ENCODE peak calls at places on chromosome 22, in four cellular contexts. One of them, this sample, is unnamed.

GRCh38 chr22:48802576-48802975 is 1025.1 kb downstream of the BRD1 start:
- DNase-seq in upper lobe of left lung: peak
- DNase-seq in H1: no peak
- DNase-seq in NB4: no peak
- DNase-seq in this sample: no peak

GRCh38 chr22:39277135-39277607 is 32.4 kb upstream of the PDGFB start:
- DNase-seq in upper lobe of left lung: peak
- DNase-seq in H1: no peak
- DNase-seq in NB4: no peak
- DNase-seq in this sample: no peak

GRCh38 chr22:31943976-31944699 is at the start of gene YWHAH:
- DNase-seq in upper lobe of left lung: peak
- DNase-seq in H1: peak
- DNase-seq in NB4: peak
- DNase-seq in this sample: peak

GRCh38 chr22:44460287-44461082 is 37.5 kb downstream of the RTL6 start:
- DNase-seq in upper lobe of left lung: no peak
- DNase-seq in H1: no peak
- DNase-seq in NB4: no peak
- DNase-seq in this sample: no peak

GRCh38 chr22:33000342-33001280 is 57.6 kb downstream of the SYN3 start:
- DNase-seq in upper lobe of left lung: peak
- DNase-seq in H1: peak
- DNase-seq in NB4: peak
- DNase-seq in this sample: no peak

GRCh38 chr22:48452766-48453165 is 1374.9 kb downstream of the BRD1 start:
- DNase-seq in upper lobe of left lung: peak
- DNase-seq in H1: no peak
- DNase-seq in NB4: no peak
- DNase-seq in this sample: no peak

GRCh38 chr22:49326558-49326957 is 501.1 kb downstream of the BRD1 start:
- DNase-seq in upper lobe of left lung: no peak
- DNase-seq in H1: no peak
- DNase-seq in NB4: no peak
- DNase-seq in this sample: no peak

GRCh38 chr22:43152355-43153071 is 1.2 kb downstream of the TSPO start:
- DNase-seq in upper lobe of left lung: peak
- DNase-seq in H1: peak
- DNase-seq in NB4: peak
- DNase-seq in this sample: peak

GRCh38 chr22:42642801-42643631 is 2.6 kb upstream of the ATP5MGL start:
- DNase-seq in upper lobe of left lung: peak
- DNase-seq in H1: no peak
- DNase-seq in NB4: peak
- DNase-seq in this sample: no peak

GRCh38 chr22:22042009-22042408 is 59.4 kb upstream of the TOP3B start:
- DNase-seq in upper lobe of left lung: no peak
- DNase-seq in H1: no peak
- DNase-seq in NB4: no peak
- DNase-seq in this sample: no peak
- TF ChIP-seq POLR2A in upper lobe of left lung: no peak
- TF ChIP-seq POLR2A in H1: no peak
- TF ChIP-seq POLR2A in NB4: no peak
- TF ChIP-seq POLR2A in this sample: no peak

GRCh38 chr22:37176464-37177061 is 11.5 kb downstream of the C1QTNF6 start:
- DNase-seq in upper lobe of left lung: peak
- DNase-seq in H1: no peak
- DNase-seq in NB4: peak
- DNase-seq in this sample: no peak
- TF ChIP-seq CTCF in upper lobe of left lung: no peak
- TF ChIP-seq CTCF in H1: no peak
- TF ChIP-seq CTCF in NB4: no peak
- TF ChIP-seq CTCF in this sample: no peak

GRCh38 chr22:20777420-20778177 is 3.7 kb downstream of the SERPIND1 start:
- DNase-seq in upper lobe of left lung: peak
- DNase-seq in H1: no peak
- DNase-seq in NB4: peak
- DNase-seq in this sample: no peak
- TF ChIP-seq POLR2A in upper lobe of left lung: no peak
- TF ChIP-seq POLR2A in H1: no peak
- TF ChIP-seq POLR2A in NB4: no peak
- TF ChIP-seq POLR2A in this sample: no peak

DNA sequence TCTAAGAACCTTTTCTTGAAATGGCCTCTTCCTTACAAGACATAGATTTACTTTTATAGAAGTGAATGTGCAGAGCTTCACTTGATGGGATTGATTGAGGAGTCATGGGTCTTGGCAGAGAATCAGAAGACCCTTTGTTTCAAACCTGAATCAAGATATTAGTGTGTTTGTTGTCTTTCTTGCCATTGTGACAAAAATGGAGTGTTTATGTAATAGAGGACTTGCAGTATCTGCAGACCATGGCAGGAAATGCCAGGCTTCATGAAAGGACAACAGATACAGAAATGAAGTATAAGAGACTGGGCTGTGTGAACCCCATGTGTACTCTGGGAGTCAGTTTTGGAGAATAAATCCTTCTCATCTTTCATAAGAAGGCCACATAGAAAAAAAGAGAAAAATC is 72.9 kb upstream of the HORMAD2 start:
- DNase-seq in upper lobe of left lung: no peak
- DNase-seq in H1: no peak
- DNase-seq in NB4: no peak
- DNase-seq in this sample: no peak
- TF ChIP-seq CTCF in upper lobe of left lung: no peak
- TF ChIP-seq CTCF in H1: no peak
- TF ChIP-seq CTCF in NB4: no peak
- TF ChIP-seq CTCF in this sample: no peak

GRCh38 chr22:37676691-37677627 is 1.5 kb downstream of the LGALS1 start:
- DNase-seq in upper lobe of left lung: peak
- DNase-seq in H1: peak
- DNase-seq in NB4: peak
- DNase-seq in this sample: peak
- TF ChIP-seq POLR2A in upper lobe of left lung: no peak
- TF ChIP-seq POLR2A in H1: peak
- TF ChIP-seq POLR2A in NB4: peak
- TF ChIP-seq POLR2A in this sample: no peak